ENCODE peak calls at places on chromosome 21, in six cellular contexts. One of them, this sample, is unnamed. For H3K9me3, the result is how much of the 10 kb centered on the place peaks cover.

GRCh38 chr21:18041012-18041411 is 203.6 kb upstream of the CHODL start:
- DNase-seq in transverse colon: no peak
- DNase-seq in IMR-90: no peak
- DNase-seq in spleen: no peak
- DNase-seq in heart left ventricle: no peak
- DNase-seq in HCT116: no peak
- DNase-seq in this sample: no peak

GRCh38 chr21:44537930-44538911 is 1.8 kb downstream of the KRTAP10-1 start:
- DNase-seq in heart left ventricle: no peak
- DNase-seq in transverse colon: peak
- DNase-seq in HCT116: no peak
- DNase-seq in IMR-90: no peak
- DNase-seq in spleen: peak
- DNase-seq in this sample: no peak

GRCh38 chr21:21831036-21831435 is 832.8 kb downstream of the NCAM2 start:
- DNase-seq in heart left ventricle: no peak
- DNase-seq in spleen: no peak
- DNase-seq in transverse colon: no peak
- DNase-seq in HCT116: no peak
- DNase-seq in IMR-90: no peak
- DNase-seq in this sample: no peak

GRCh38 chr21:32320726-32321125 is 22.1 kb downstream of the MRAP start:
- DNase-seq in HCT116: no peak
- DNase-seq in transverse colon: no peak
- DNase-seq in IMR-90: no peak
- DNase-seq in heart left ventricle: no peak
- DNase-seq in spleen: no peak
- DNase-seq in this sample: no peak

GRCh38 chr21:43323244-43324005 is 103.5 kb downstream of the SIK1 start:
- DNase-seq in HCT116: no peak
- DNase-seq in IMR-90: no peak
- DNase-seq in spleen: no peak
- DNase-seq in heart left ventricle: peak
- DNase-seq in transverse colon: no peak
- DNase-seq in this sample: no peak

GRCh38 chr21:23986987-23987386 is 1620.3 kb downstream of the MRPL39 start:
- DNase-seq in HCT116: no peak
- DNase-seq in heart left ventricle: no peak
- DNase-seq in transverse colon: no peak
- DNase-seq in IMR-90: no peak
- DNase-seq in spleen: no peak
- DNase-seq in this sample: no peak

GRCh38 chr21:45386728-45387371 is 18.1 kb upstream of the COL18A1 start:
- DNase-seq in heart left ventricle: peak
- DNase-seq in HCT116: no peak
- DNase-seq in transverse colon: no peak
- DNase-seq in IMR-90: peak
- DNase-seq in spleen: peak
- DNase-seq in this sample: no peak

GRCh38 chr21:36100971-36101641 is 31.3 kb downstream of the CBR1 start:
- DNase-seq in HCT116: no peak
- DNase-seq in IMR-90: no peak
- DNase-seq in heart left ventricle: no peak
- DNase-seq in transverse colon: no peak
- DNase-seq in spleen: no peak
- DNase-seq in this sample: no peak

GRCh38 chr21:26952274-26953066 is 14.4 kb downstream of the ADAMTS5 start:
- DNase-seq in heart left ventricle: no peak
- DNase-seq in spleen: no peak
- DNase-seq in IMR-90: peak
- DNase-seq in transverse colon: no peak
- DNase-seq in HCT116: no peak
- DNase-seq in this sample: no peak

GRCh38 chr21:42648606-42649005 is 4.8 kb upstream of the PDE9A start:
- DNase-seq in IMR-90: no peak
- DNase-seq in transverse colon: no peak
- DNase-seq in heart left ventricle: no peak
- DNase-seq in spleen: peak
- DNase-seq in HCT116: no peak
- DNase-seq in this sample: no peak

GRCh38 chr21:44487831-44488230 is 32.5 kb downstream of the LRRC3 start:
- DNase-seq in transverse colon: no peak
- DNase-seq in spleen: peak
- DNase-seq in IMR-90: peak
- DNase-seq in HCT116: peak
- DNase-seq in heart left ventricle: no peak
- DNase-seq in this sample: no peak

GRCh38 chr21:25997788-25998611 is 172.6 kb downstream of the APP start:
- DNase-seq in spleen: no peak
- DNase-seq in heart left ventricle: no peak
- DNase-seq in transverse colon: peak
- DNase-seq in IMR-90: no peak
- DNase-seq in HCT116: peak
- DNase-seq in this sample: no peak

GRCh38 chr21:15826147-15826780 is 96.5 kb downstream of the USP25 start:
- DNase-seq in heart left ventricle: peak
- DNase-seq in HCT116: peak
- DNase-seq in spleen: no peak
- DNase-seq in IMR-90: peak
- DNase-seq in transverse colon: peak
- DNase-seq in this sample: no peak

GRCh38 chr21:44454747-44455523 is at the start of gene LRRC3:
- DNase-seq in heart left ventricle: peak
- DNase-seq in IMR-90: peak
- DNase-seq in HCT116: peak
- DNase-seq in transverse colon: peak
- DNase-seq in spleen: peak
- DNase-seq in this sample: peak

GRCh38 chr21:30831194-30831765 is 1.7 kb upstream of the KRTAP7-1 start:
- DNase-seq in HCT116: peak
- DNase-seq in heart left ventricle: no peak
- DNase-seq in spleen: no peak
- DNase-seq in transverse colon: no peak
- DNase-seq in IMR-90: no peak
- DNase-seq in this sample: no peak

GRCh38 chr21:18759751-18760161 is 356.2 kb upstream of the TMPRSS15 start:
- DNase-seq in HCT116: no peak
- DNase-seq in spleen: no peak
- DNase-seq in transverse colon: no peak
- DNase-seq in heart left ventricle: no peak
- DNase-seq in IMR-90: no peak
- DNase-seq in this sample: no peak

GRCh38 chr21:31128234-31128633 is 90.0 kb upstream of the KRTAP19-8 start:
- DNase-seq in spleen: no peak
- DNase-seq in IMR-90: peak
- DNase-seq in HCT116: no peak
- DNase-seq in heart left ventricle: no peak
- DNase-seq in transverse colon: no peak
- DNase-seq in this sample: no peak

GRCh38 chr21:21084179-21084578 is 86.0 kb downstream of the NCAM2 start:
- DNase-seq in HCT116: no peak
- DNase-seq in spleen: no peak
- DNase-seq in heart left ventricle: no peak
- DNase-seq in transverse colon: no peak
- DNase-seq in IMR-90: peak
- DNase-seq in this sample: no peak

GRCh38 chr21:15409031-15409430 is 320.8 kb upstream of the USP25 start:
- DNase-seq in IMR-90: no peak
- DNase-seq in HCT116: no peak
- DNase-seq in transverse colon: no peak
- DNase-seq in spleen: no peak
- DNase-seq in heart left ventricle: no peak
- DNase-seq in this sample: no peak

GRCh38 chr21:44199448-44199847 is 41.3 kb downstream of the ICOSLG start:
- DNase-seq in IMR-90: no peak
- DNase-seq in HCT116: no peak
- DNase-seq in heart left ventricle: no peak
- DNase-seq in transverse colon: peak
- DNase-seq in spleen: peak
- DNase-seq in this sample: no peak

GRCh38 chr21:27582246-27582945 is 615.5 kb upstream of the ADAMTS5 start:
- DNase-seq in HCT116: no peak
- DNase-seq in heart left ventricle: no peak
- DNase-seq in transverse colon: no peak
- DNase-seq in spleen: no peak
- DNase-seq in IMR-90: peak
- DNase-seq in this sample: no peak

GRCh38 chr21:29293495-29293894 is 5.2 kb upstream of the BACH1 start:
- DNase-seq in spleen: peak
- DNase-seq in HCT116: no peak
- DNase-seq in transverse colon: no peak
- DNase-seq in heart left ventricle: no peak
- DNase-seq in IMR-90: no peak
- DNase-seq in this sample: no peak

GRCh38 chr21:45641480-45642035 is 2.0 kb upstream of the PCBP3 start:
- DNase-seq in HCT116: no peak
- DNase-seq in IMR-90: no peak
- DNase-seq in heart left ventricle: no peak
- DNase-seq in transverse colon: no peak
- DNase-seq in spleen: peak
- DNase-seq in this sample: no peak

GRCh38 chr21:45078877-45079281 is 4.5 kb downstream of the ADARB1 start:
- DNase-seq in spleen: no peak
- DNase-seq in IMR-90: peak
- DNase-seq in heart left ventricle: no peak
- DNase-seq in HCT116: no peak
- DNase-seq in transverse colon: peak
- DNase-seq in this sample: no peak

GRCh38 chr21:16370176-16370575 is 640.4 kb downstream of the USP25 start:
- DNase-seq in spleen: no peak
- DNase-seq in heart left ventricle: no peak
- DNase-seq in IMR-90: no peak
- DNase-seq in HCT116: no peak
- DNase-seq in transverse colon: no peak
- DNase-seq in this sample: no peak

GRCh38 chr21:45209685-45210284 is 77.9 kb downstream of the POFUT2 start:
- DNase-seq in IMR-90: no peak
- DNase-seq in spleen: no peak
- DNase-seq in HCT116: no peak
- DNase-seq in transverse colon: no peak
- DNase-seq in heart left ventricle: no peak
- DNase-seq in this sample: no peak

GRCh38 chr21:25929859-25930520 is 195.2 kb downstream of the GABPA start:
- DNase-seq in spleen: no peak
- DNase-seq in IMR-90: peak
- DNase-seq in transverse colon: no peak
- DNase-seq in HCT116: no peak
- DNase-seq in heart left ventricle: no peak
- DNase-seq in this sample: no peak

GRCh38 chr21:43188712-43189151 is 19.9 kb downstream of the CRYAA start:
- DNase-seq in HCT116: no peak
- DNase-seq in heart left ventricle: peak
- DNase-seq in transverse colon: peak
- DNase-seq in IMR-90: no peak
- DNase-seq in spleen: peak
- DNase-seq in this sample: no peak

GRCh38 chr21:25107708-25108107 is 499.6 kb downstream of the MRPL39 start:
- DNase-seq in spleen: no peak
- DNase-seq in IMR-90: peak
- DNase-seq in heart left ventricle: no peak
- DNase-seq in transverse colon: no peak
- DNase-seq in HCT116: no peak
- DNase-seq in this sample: no peak

DNA sequence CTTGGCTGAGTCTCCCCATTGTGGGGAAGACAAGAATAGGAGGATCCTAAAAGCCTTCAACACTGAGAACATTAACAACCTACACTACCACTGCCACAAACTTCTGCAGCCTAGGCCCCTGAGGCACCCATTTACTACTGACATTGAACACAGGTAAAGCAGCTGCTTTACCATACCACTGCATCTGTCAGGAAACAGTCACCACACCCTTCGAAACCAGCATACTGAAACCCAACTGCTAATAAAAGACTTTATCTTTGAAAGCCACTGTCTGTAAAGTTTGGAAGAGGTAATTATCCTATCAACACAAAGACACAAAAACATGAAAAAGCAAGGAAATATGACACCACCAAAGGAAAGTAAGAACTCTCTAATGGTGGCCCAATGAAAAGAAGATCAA is 7.4 kb downstream of the IFNAR1 start:
- DNase-seq in IMR-90: no peak
- DNase-seq in transverse colon: no peak
- DNase-seq in spleen: no peak
- DNase-seq in HCT116: no peak
- DNase-seq in heart left ventricle: no peak
- DNase-seq in this sample: no peak
- H3K9me3 ChIP-seq in IMR-90: under half
- H3K9me3 ChIP-seq in transverse colon: under half
- H3K9me3 ChIP-seq in spleen: under half
- H3K9me3 ChIP-seq in HCT116: under half
- H3K9me3 ChIP-seq in heart left ventricle: under half
- H3K9me3 ChIP-seq in this sample: under half

DNA sequence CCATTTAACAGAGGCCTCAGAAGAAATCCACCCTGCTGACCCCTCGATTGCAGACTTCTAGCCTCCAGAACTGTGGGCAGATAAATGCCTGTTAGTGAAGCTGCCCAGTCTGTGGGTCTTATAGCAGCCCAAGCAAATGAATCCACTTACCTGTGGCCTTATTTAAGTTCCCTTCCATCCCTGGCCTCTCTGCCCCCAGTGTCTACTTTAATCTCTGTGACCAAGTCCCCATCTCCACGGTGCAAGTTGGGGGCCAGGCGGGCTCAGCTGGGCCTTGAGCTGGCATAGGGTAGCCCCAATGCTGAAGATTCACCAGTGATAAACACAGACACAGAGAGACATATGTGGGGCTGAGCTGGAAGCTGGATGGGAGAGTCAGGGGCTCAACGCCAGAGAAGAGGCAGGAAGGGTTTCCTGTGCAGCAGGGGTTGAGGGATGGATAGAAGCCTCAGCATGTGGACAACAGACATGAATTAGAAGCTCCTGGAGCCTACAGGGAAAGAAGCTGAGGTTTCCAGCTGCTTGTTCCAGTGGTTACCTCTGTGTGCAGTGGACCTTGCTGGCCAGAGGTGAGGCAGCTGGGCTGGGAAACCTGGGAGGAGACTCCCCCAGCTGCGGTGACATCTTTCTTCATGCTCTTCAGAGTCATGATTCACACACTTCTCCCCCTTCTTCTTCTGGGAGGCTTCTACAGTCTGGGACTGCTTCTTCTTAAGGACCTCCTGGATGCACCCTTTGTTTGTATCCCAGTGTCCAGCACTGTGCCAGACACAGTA is 13.4 kb upstream of the B3GALT5 start:
- DNase-seq in spleen: no peak
- DNase-seq in transverse colon: no peak
- DNase-seq in IMR-90: no peak
- DNase-seq in heart left ventricle: no peak
- DNase-seq in HCT116: no peak
- DNase-seq in this sample: no peak
- TF ChIP-seq POLR2A in spleen: no peak
- TF ChIP-seq POLR2A in transverse colon: no peak
- TF ChIP-seq POLR2A in IMR-90: no peak
- TF ChIP-seq POLR2A in heart left ventricle: no peak
- TF ChIP-seq POLR2A in HCT116: no peak
- TF ChIP-seq POLR2A in this sample: no peak

GRCh38 chr21:34807881-34808568 is 139.2 kb downstream of the CLIC6 start:
- DNase-seq in heart left ventricle: no peak
- DNase-seq in transverse colon: no peak
- DNase-seq in spleen: peak
- DNase-seq in IMR-90: peak
- DNase-seq in HCT116: peak
- DNase-seq in this sample: no peak
- H3K27ac ChIP-seq in heart left ventricle: peak
- H3K27ac ChIP-seq in transverse colon: peak
- H3K27ac ChIP-seq in spleen: peak
- H3K27ac ChIP-seq in IMR-90: peak
- H3K27ac ChIP-seq in HCT116: peak
- H3K27ac ChIP-seq in this sample: peak

GRCh38 chr21:14235101-14235500 is 19.1 kb downstream of the RBM11 start:
- DNase-seq in transverse colon: no peak
- DNase-seq in IMR-90: no peak
- DNase-seq in heart left ventricle: no peak
- DNase-seq in HCT116: no peak
- DNase-seq in spleen: no peak
- DNase-seq in this sample: no peak
- H3K9me3 ChIP-seq in transverse colon: under half
- H3K9me3 ChIP-seq in IMR-90: under half
- H3K9me3 ChIP-seq in heart left ventricle: under half
- H3K9me3 ChIP-seq in HCT116: under half
- H3K9me3 ChIP-seq in spleen: under half
- H3K9me3 ChIP-seq in this sample: under half

This sample was measured in esophagus squamous epithelium.